ENCODE peak calls at places on chromosome 21, in four cellular contexts. X is BJ, K is GDM1, H is B cell. S is an unnamed sample.

GRCh38 chr21:32712043-32712442 is 15.8 kb downstream of the SYNJ1 start:
- DNase-seq in X (no peak), K (no peak), H (peak), S (no peak)

GRCh38 chr21:45990049-45990711 is 8.6 kb downstream of the COL6A1 start:
- DNase-seq in X (no peak), K (no peak), H (no peak), S (no peak)

GRCh38 chr21:45861156-45861870 is 120.3 kb upstream of the COL6A1 start:
- DNase-seq in X (no peak), K (no peak), H (no peak), S (no peak)

GRCh38 chr21:17793675-17794123 is 25.5 kb downstream of the C21orf91 start:
- DNase-seq in X (no peak), K (no peak), H (peak), S (no peak)

GRCh38 chr21:37369307-37369854 is 2.8 kb downstream of the DYRK1A start:
- DNase-seq in X (no peak), K (no peak), H (no peak), S (no peak)

GRCh38 chr21:45540601-45540970 is 1.7 kb downstream of the SLC19A1 start:
- DNase-seq in X (no peak), K (no peak), H (no peak), S (peak)

GRCh38 chr21:25176637-25177412 is 430.5 kb downstream of the MRPL39 start:
- DNase-seq in X (no peak), K (no peak), H (peak), S (no peak)

GRCh38 chr21:44880762-44881585 is 7.5 kb upstream of the PTTG1IP start:
- DNase-seq in X (peak), K (peak), H (peak), S (no peak)

GRCh38 chr21:29643289-29643688 is 296.5 kb downstream of the GRIK1 start:
- DNase-seq in X (no peak), K (no peak), H (no peak), S (no peak)

GRCh38 chr21:39364949-39365348 is 16.1 kb upstream of the HMGN1 start:
- DNase-seq in X (no peak), K (no peak), H (no peak), S (no peak)

GRCh38 chr21:35615325-35615724 is 445.0 kb downstream of the SETD4 start:
- DNase-seq in X (no peak), K (no peak), H (no peak), S (no peak)

GRCh38 chr21:34526236-34526617 is 14.2 kb upstream of the KCNE1 start:
- DNase-seq in X (no peak), K (no peak), H (no peak), S (no peak)

GRCh38 chr21:36718951-36719501 is 20.1 kb downstream of the SIM2 start:
- DNase-seq in X (no peak), K (no peak), H (no peak), S (no peak)

GRCh38 chr21:18840239-18840638 is 436.7 kb upstream of the TMPRSS15 start:
- DNase-seq in X (no peak), K (no peak), H (no peak), S (no peak)

GRCh38 chr21:29431680-29432079 is 133.0 kb downstream of the BACH1 start:
- DNase-seq in X (no peak), K (no peak), H (no peak), S (no peak)

GRCh38 chr21:30579351-30579750 is 10.8 kb downstream of the KRTAP22-2 start:
- DNase-seq in X (no peak), K (no peak), H (no peak), S (no peak)

GRCh38 chr21:43654806-43655489 is 4.3 kb downstream of the HSF2BP start:
- DNase-seq in X (no peak), K (no peak), H (no peak), S (no peak)

GRCh38 chr21:25963186-25963585 is 207.4 kb downstream of the APP start:
- DNase-seq in X (no peak), K (no peak), H (no peak), S (no peak)

GRCh38 chr21:41361053-41361785 is 608 bp upstream of the MX2 start:
- DNase-seq in X (no peak), K (no peak), H (no peak), S (no peak)

GRCh38 chr21:32281531-32281930 is 2.7 kb upstream of the MIS18A start:
- DNase-seq in X (no peak), K (no peak), H (no peak), S (no peak)

GRCh38 chr21:42650441-42651421 is 2.7 kb upstream of the PDE9A start:
- DNase-seq in X (no peak), K (no peak), H (no peak), S (no peak)

GRCh38 chr21:31786164-31786920 is 54.4 kb upstream of the SCAF4 start:
- DNase-seq in X (no peak), K (no peak), H (no peak), S (no peak)

GRCh38 chr21:38756746-38757145 is 49.0 kb upstream of the ETS2 start:
- DNase-seq in X (peak), K (no peak), H (no peak), S (no peak)

GRCh38 chr21:32599146-32599925 is 12.8 kb downstream of the CFAP298 start:
- DNase-seq in X (no peak), K (no peak), H (peak), S (peak)

GRCh38 chr21:25186278-25186677 is 421.0 kb downstream of the MRPL39 start:
- DNase-seq in X (no peak), K (no peak), H (peak), S (no peak)

GRCh38 chr21:37912616-37913015 is 3.6 kb downstream of the KCNJ6 start:
- DNase-seq in X (no peak), K (no peak), H (no peak), S (no peak)

GRCh38 chr21:33481314-33481943 is 1.7 kb upstream of the TMEM50B start:
- DNase-seq in X (no peak), K (no peak), H (no peak), S (no peak)

GRCh38 chr21:33948096-33948950 is 32.7 kb upstream of the ATP5PO start:
- DNase-seq in X (no peak), K (peak), H (peak), S (peak)

GRCh38 chr21:45910155-45910547 is 71.4 kb upstream of the COL6A1 start:
- DNase-seq in X (no peak), K (no peak), H (no peak), S (peak)

GRCh38 chr21:36964832-36965719 is 1.4 kb downstream of the HLCS start:
- DNase-seq in X (no peak), K (no peak), H (no peak), S (no peak)

GRCh38 chr21:36320421-36321324 is 676 bp downstream of the MORC3 start:
- DNase-seq in X (no peak), K (no peak), H (peak), S (peak)

GRCh38 chr21:14569026-14569425 is 22.9 kb upstream of the SAMSN1 start:
- DNase-seq in X (no peak), K (no peak), H (peak), S (no peak)

GRCh38 chr21:33794586-33794985 is 121.0 kb downstream of the ATP5PO start:
- DNase-seq in X (no peak), K (no peak), H (no peak), S (no peak)

GRCh38 chr21:40386301-40386911 is 460.6 kb downstream of the DSCAM start:
- DNase-seq in X (no peak), K (peak), H (peak), S (peak)

GRCh38 chr21:46124083-46124925 is 26.4 kb downstream of the COL6A2 start:
- DNase-seq in X (no peak), K (no peak), H (no peak), S (peak)

GRCh38 chr21:28283652-28284490 is 708.8 kb downstream of the LTN1 start:
- DNase-seq in X (peak), K (no peak), H (no peak), S (peak)

GRCh38 chr21:16842716-16843115 is 670.1 kb upstream of the CXADR start:
- DNase-seq in X (no peak), K (no peak), H (no peak), S (no peak)

S was measured in pancreas.